ENCODE peak calls at places on chromosomes 4 and X, in eight cellular contexts. Y, O, P, F, H, S, J and Q are unnamed samples.

GRCh38 chrX:27085346-27085745 is 377.8 kb downstream of the PPP4R3C start:
- DNase-seq in O (no peak), H (no peak), P (no peak), J (no peak), S (no peak), Y (no peak), F (no peak), Q (no peak)

GRCh38 chr4:185473247-185473646 is 1.7 kb upstream of the CCDC110 start:
- DNase-seq in J (no peak), S (no peak), O (no peak), P (no peak), Y (no peak), H (no peak), F (no peak), Q (no peak)

GRCh38 chrX:97389761-97390192 is 506.1 kb downstream of the RPA4 start:
- DNase-seq in O (no peak), P (no peak), H (no peak), Y (no peak), F (peak), J (no peak), S (peak), Q (no peak)

GRCh38 chr4:2416564-2417195 is 1.8 kb downstream of the ZFYVE28 start:
- DNase-seq in S (no peak), H (no peak), J (peak), F (no peak), P (no peak), O (no peak), Y (peak), Q (no peak)

GRCh38 chr4:168651374-168651773 is 154.5 kb downstream of the PALLD start:
- DNase-seq in J (no peak), P (no peak), F (no peak), S (no peak), O (no peak), Y (no peak), H (no peak), Q (no peak)

GRCh38 chrX:116204947-116205346 is 34.4 kb downstream of the AGTR2 start:
- DNase-seq in S (peak), F (peak), H (no peak), J (no peak), P (no peak), Y (no peak), O (no peak), Q (no peak)

GRCh38 chrX:134685662-134686061 is 27.4 kb upstream of the PLAC1 start:
- DNase-seq in H (no peak), F (no peak), O (no peak), P (no peak), Y (no peak), J (no peak), S (no peak), Q (no peak)

GRCh38 chr4:87188932-87189331 is 31.5 kb downstream of the KLHL8 start:
- DNase-seq in P (no peak), S (no peak), J (no peak), F (no peak), H (no peak), O (no peak), Y (no peak), Q (no peak)

GRCh38 chr4:40462326-40462725 is 127.2 kb downstream of the CHRNA9 start:
- DNase-seq in P (no peak), F (no peak), J (no peak), H (peak), Y (no peak), S (no peak), O (no peak), Q (no peak)

GRCh38 chr4:136864580-136865185 is 667.6 kb downstream of the PCDH18 start:
- DNase-seq in P (no peak), J (no peak), O (peak), S (peak), Y (no peak), H (no peak), F (peak), Q (peak)

GRCh38 chr4:81221303-81222081 is 6.5 kb upstream of the PRKG2 start:
- DNase-seq in J (no peak), Y (no peak), H (no peak), S (no peak), O (no peak), F (no peak), P (no peak), Q (no peak)

GRCh38 chr4:137694138-137694537 is 161.8 kb upstream of the PCDH18 start:
- DNase-seq in J (peak), H (no peak), S (no peak), O (no peak), P (no peak), F (no peak), Y (no peak), Q (no peak)

GRCh38 chr4:122826596-122827257 is at the start of gene FGF2:
- DNase-seq in F (peak), H (no peak), S (peak), O (peak), P (no peak), J (peak), Y (no peak), Q (peak)